ENCODE peak calls at places on chromosomes 4 and X, in seven cellular contexts. One of them, this sample, is unnamed.

GRCh38 chrX:6151971-6152370 is 76.7 kb downstream of the NLGN4X start:
- DNase-seq in head of caudate nucleus: no peak
- DNase-seq in GM04503: no peak
- DNase-seq in posterior vena cava: no peak
- DNase-seq in ureter: no peak
- DNase-seq in brain microvascular endothelial cell: no peak
- DNase-seq in ovary: no peak
- DNase-seq in this sample: no peak

GRCh38 chr4:26384380-26385057 is 63.7 kb downstream of the RBPJ start:
- DNase-seq in head of caudate nucleus: no peak
- DNase-seq in GM04503: no peak
- DNase-seq in posterior vena cava: no peak
- DNase-seq in ureter: no peak
- DNase-seq in brain microvascular endothelial cell: no peak
- DNase-seq in ovary: no peak
- DNase-seq in this sample: no peak

GRCh38 chr4:56786955-56787354 is 34.5 kb downstream of the SPINK2 start:
- DNase-seq in head of caudate nucleus: no peak
- DNase-seq in GM04503: peak
- DNase-seq in posterior vena cava: no peak
- DNase-seq in ureter: no peak
- DNase-seq in brain microvascular endothelial cell: peak
- DNase-seq in ovary: peak
- DNase-seq in this sample: peak

GRCh38 chr4:182144621-182145359 is 98.4 kb upstream of the TENM3 start:
- DNase-seq in head of caudate nucleus: peak
- DNase-seq in GM04503: no peak
- DNase-seq in posterior vena cava: no peak
- DNase-seq in ureter: no peak
- DNase-seq in brain microvascular endothelial cell: no peak
- DNase-seq in ovary: peak
- DNase-seq in this sample: peak

GRCh38 chrX:49192722-49193328 is 6.7 kb upstream of the PRICKLE3 start:
- DNase-seq in head of caudate nucleus: no peak
- DNase-seq in GM04503: no peak
- DNase-seq in posterior vena cava: no peak
- DNase-seq in ureter: no peak
- DNase-seq in brain microvascular endothelial cell: peak
- DNase-seq in ovary: no peak
- DNase-seq in this sample: peak

GRCh38 chr4:7828926-7829325 is 110.7 kb downstream of the AFAP1 start:
- DNase-seq in head of caudate nucleus: no peak
- DNase-seq in GM04503: peak
- DNase-seq in posterior vena cava: no peak
- DNase-seq in ureter: no peak
- DNase-seq in brain microvascular endothelial cell: peak
- DNase-seq in ovary: no peak
- DNase-seq in this sample: no peak

GRCh38 chr4:119136541-119136940 is 909 bp downstream of the MYOZ2 start:
- DNase-seq in head of caudate nucleus: no peak
- DNase-seq in GM04503: no peak
- DNase-seq in posterior vena cava: no peak
- DNase-seq in ureter: no peak
- DNase-seq in brain microvascular endothelial cell: no peak
- DNase-seq in ovary: no peak
- DNase-seq in this sample: no peak

GRCh38 chrX:139023531-139023930 is 312.0 kb upstream of the FGF13 start:
- DNase-seq in head of caudate nucleus: no peak
- DNase-seq in GM04503: no peak
- DNase-seq in posterior vena cava: no peak
- DNase-seq in ureter: no peak
- DNase-seq in brain microvascular endothelial cell: no peak
- DNase-seq in ovary: no peak
- DNase-seq in this sample: no peak

GRCh38 chr4:173917255-173917960 is 366.1 kb downstream of the FBXO8 start:
- DNase-seq in head of caudate nucleus: no peak
- DNase-seq in GM04503: no peak
- DNase-seq in posterior vena cava: no peak
- DNase-seq in ureter: no peak
- DNase-seq in brain microvascular endothelial cell: peak
- DNase-seq in ovary: no peak
- DNase-seq in this sample: peak

GRCh38 chr4:6855692-6856297 is 53.8 kb upstream of the TBC1D14 start:
- DNase-seq in head of caudate nucleus: no peak
- DNase-seq in GM04503: no peak
- DNase-seq in posterior vena cava: no peak
- DNase-seq in ureter: no peak
- DNase-seq in brain microvascular endothelial cell: peak
- DNase-seq in ovary: no peak
- DNase-seq in this sample: no peak